ENCODE peak calls at places on chromosomes 16 and 17, in six cellular contexts. B, D, R, A, H and X are unnamed samples.

GRCh38 chr17:80477647-80478478 is 1.5 kb upstream of the NPTX1 start:
- DNase-seq in A (peak), R (peak), B (no peak), H (no peak), D (no peak), X (no peak)

GRCh38 chr17:78541488-78542237 is 35.5 kb downstream of the DNAH17 start:
- DNase-seq in B (no peak), D (no peak), H (no peak), A (peak), R (no peak), X (no peak)

GRCh38 chr16:83953796-83954576 is 946 bp downstream of the OSGIN1 start:
- DNase-seq in D (no peak), B (no peak), A (peak), R (no peak), H (no peak), X (peak)

GRCh38 chr17:80849119-80849518 is 142.5 kb upstream of the CHMP6 start:
- DNase-seq in R (no peak), D (no peak), A (no peak), H (no peak), B (no peak), X (no peak)

GRCh38 chr16:4101421-4102275 is 14.6 kb downstream of the ADCY9 start:
- DNase-seq in B (peak), H (no peak), D (no peak), A (no peak), R (no peak), X (no peak)

GRCh38 chr17:7129311-7129710 is 14.7 kb upstream of the ASGR2 start:
- DNase-seq in R (no peak), D (no peak), A (no peak), H (no peak), B (no peak), X (no peak)

GRCh38 chr17:72077326-72077960 is 43.4 kb upstream of the SOX9 start:
- DNase-seq in B (no peak), D (no peak), A (no peak), H (no peak), R (no peak), X (no peak)

GRCh38 chr17:32192379-32192778 is 50.1 kb downstream of the RHOT1 start:
- DNase-seq in H (no peak), A (no peak), R (no peak), D (no peak), B (no peak), X (no peak)

GRCh38 chr17:40344321-40345160 is 20.0 kb downstream of the GJD3 start:
- DNase-seq in R (peak), H (no peak), D (no peak), A (no peak), B (no peak), X (no peak)

GRCh38 chr16:2040450-2041105 is 7.1 kb downstream of the NTHL1 start:
- DNase-seq in H (no peak), D (no peak), B (no peak), R (no peak), A (no peak), X (no peak)

GRCh38 chr17:1137465-1137894 is 42.3 kb downstream of the ABR start:
- DNase-seq in H (no peak), R (peak), A (peak), D (no peak), B (no peak), X (no peak)

GRCh38 chr17:31565652-31566051 is 174.2 kb downstream of the RAB11FIP4 start:
- DNase-seq in D (no peak), B (no peak), H (no peak), A (no peak), R (no peak), X (no peak)

GRCh38 chr17:60744355-60744958 is 66.8 kb downstream of the BCAS3 start:
- DNase-seq in B (no peak), A (no peak), R (no peak), H (no peak), D (no peak), X (no peak)

GRCh38 chr16:51151435-51151950 is 423 bp upstream of the SALL1 start:
- DNase-seq in D (no peak), H (no peak), R (peak), A (no peak), B (peak), X (no peak)

GRCh38 chr17:67239597-67239996 is 5.4 kb downstream of the HELZ start:
- DNase-seq in B (no peak), A (no peak), H (no peak), R (no peak), D (no peak), X (peak)

GRCh38 chr17:6666557-6666956 is 15.0 kb downstream of the C17orf100 start:
- DNase-seq in R (no peak), B (no peak), D (no peak), H (no peak), A (no peak), X (no peak)

GRCh38 chr17:72930031-72930430 is 162.5 kb downstream of the SLC39A11 start:
- DNase-seq in R (no peak), B (no peak), A (no peak), H (no peak), D (no peak), X (no peak)

GRCh38 chr16:14447783-14448182 is 182.3 kb downstream of the PARN start:
- DNase-seq in H (no peak), R (no peak), A (no peak), B (no peak), D (no peak), X (no peak)

GRCh38 chr16:8716592-8716991 is 42.2 kb downstream of the ABAT start:
- DNase-seq in A (no peak), R (no peak), D (no peak), B (no peak), H (no peak), X (no peak)

GRCh38 chr16:24853169-24853824 is 7.5 kb downstream of the SLC5A11 start:
- DNase-seq in H (no peak), B (no peak), R (no peak), A (no peak), D (no peak), X (no peak)

GRCh38 chr17:19812407-19812806 is 55.3 kb downstream of the ULK2 start:
- DNase-seq in R (no peak), B (no peak), H (no peak), A (no peak), D (peak), X (no peak)

GRCh38 chr16:89319883-89320716 is 102.6 kb downstream of the ZNF778 start:
- DNase-seq in B (peak), A (peak), H (no peak), D (no peak), R (peak), X (no peak)

GRCh38 chr16:78744099-78744498 is 644.6 kb downstream of the WWOX start:
- DNase-seq in D (no peak), H (no peak), A (no peak), R (no peak), B (no peak), X (no peak)

GRCh38 chr16:89412811-89413210 is 77.5 kb downstream of the ANKRD11 start:
- DNase-seq in A (no peak), B (no peak), R (no peak), H (no peak), D (no peak), X (no peak)

GRCh38 chr17:2905697-2906595 is 109.7 kb downstream of the RAP1GAP2 start:
- DNase-seq in R (no peak), D (no peak), H (no peak), A (no peak), B (no peak), X (no peak)

GRCh38 chr16:17777461-17777863 is 306.7 kb upstream of the XYLT1 start:
- DNase-seq in D (no peak), A (no peak), B (no peak), R (no peak), H (no peak), X (no peak)

GRCh38 chr17:28471531-28472342 is 1.7 kb upstream of the SLC13A2 start:
- DNase-seq in B (no peak), H (no peak), A (no peak), D (no peak), R (no peak), X (no peak)

GRCh38 chr16:10338426-10338825 is 47.4 kb upstream of the ATF7IP2 start:
- DNase-seq in A (no peak), B (no peak), R (no peak), H (no peak), D (no peak), X (no peak)

GRCh38 chr16:28910046-28911031 is 14.7 kb downstream of the RABEP2 start:
- DNase-seq in H (no peak), A (no peak), B (no peak), D (no peak), R (peak), X (no peak)

GRCh38 chr16:15701367-15701766 is 51.3 kb downstream of the NDE1 start:
- DNase-seq in D (no peak), B (no peak), R (no peak), H (no peak), A (no peak), X (no peak)

DNA sequence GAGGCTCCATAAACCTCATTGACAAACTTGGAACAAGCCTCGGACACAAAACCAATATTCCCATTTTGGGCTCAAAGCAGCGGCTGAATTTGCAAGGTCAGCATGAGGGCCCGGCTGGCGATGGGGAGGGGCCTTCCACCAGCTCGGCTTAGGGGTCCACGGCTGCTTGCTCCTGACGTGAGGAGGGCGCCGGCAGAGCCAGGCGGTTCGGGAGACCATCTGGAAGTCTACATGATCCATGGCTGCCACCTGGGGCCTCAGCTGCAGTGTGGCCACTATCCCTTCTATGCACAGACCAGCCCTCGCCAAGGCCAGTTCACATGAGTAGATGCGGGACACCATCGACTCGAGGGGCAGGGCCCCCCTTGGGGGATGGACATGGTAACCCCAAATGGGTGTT is 39.1 kb downstream of the NDEL1 start:
- DNase-seq in H (no peak), D (no peak), A (no peak), B (no peak), R (no peak), X (no peak)
- TF ChIP-seq CTCF in H (no peak), D (no peak), A (no peak), B (no peak), R (no peak), X (no peak)

GRCh38 chr17:62706598-62707424 is 79.3 kb downstream of the MRC2 start:
- DNase-seq in D (no peak), A (no peak), R (no peak), B (no peak), H (no peak), X (no peak)
- H3K4me3 ChIP-seq in D (no peak), A (no peak), R (no peak), B (no peak), H (no peak), X (no peak)

GRCh38 chr17:34146440-34147043 is 108.5 kb upstream of the CCL2 start:
- DNase-seq in D (no peak), H (no peak), A (peak), R (peak), B (peak), X (no peak)
- TF ChIP-seq CTCF in D (no peak), H (no peak), A (peak), R (peak), B (peak), X (peak)

DNA sequence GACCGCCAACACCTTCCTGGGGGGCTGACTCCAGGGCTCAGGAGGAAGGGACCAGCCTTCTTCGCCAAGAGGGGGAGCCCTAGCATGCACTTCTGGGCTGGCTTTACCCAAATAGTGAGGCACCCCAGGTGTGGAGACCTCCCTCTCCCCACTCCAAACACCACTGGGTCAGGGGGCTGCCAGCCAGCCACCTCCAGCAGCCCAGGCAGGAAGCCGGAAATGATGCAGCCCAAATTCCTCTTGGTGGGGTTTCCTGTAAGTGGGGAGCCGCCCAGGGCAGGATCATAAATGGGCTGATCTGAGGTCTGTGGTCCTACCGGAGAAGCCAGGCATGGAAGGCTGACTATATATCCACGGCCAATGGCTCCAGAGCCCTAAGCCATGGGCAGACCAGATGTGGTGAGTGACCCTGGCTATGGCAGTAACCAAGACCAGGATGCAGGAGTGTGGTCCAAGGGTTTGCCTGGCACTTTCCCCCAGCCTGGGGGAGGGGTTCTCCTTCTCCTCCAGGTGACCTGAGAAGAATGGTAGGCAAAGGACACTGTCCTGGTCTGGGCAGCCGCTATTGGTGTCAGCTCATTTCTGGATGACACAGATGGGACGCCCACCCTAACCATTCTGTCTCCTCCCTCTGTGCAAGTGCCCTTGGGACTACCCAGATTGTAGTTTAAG is 4.2 kb downstream of the GIT1 start:
- DNase-seq in D (no peak), H (no peak), R (no peak), A (no peak), B (no peak), X (no peak)
- H3K4me3 ChIP-seq in D (no peak), H (no peak), R (no peak), A (no peak), B (no peak), X (no peak)

GRCh38 chr16:85708338-85708737 is 19.6 kb upstream of the GINS2 start:
- DNase-seq in R (no peak), B (no peak), D (no peak), H (no peak), A (no peak), X (no peak)
- TF ChIP-seq CTCF in R (no peak), B (no peak), D (no peak), H (no peak), A (no peak), X (no peak)

GRCh38 chr16:67249178-67249759 is 490 bp downstream of the SLC9A5 start:
- DNase-seq in R (no peak), H (no peak), A (no peak), B (no peak), D (no peak), X (no peak)
- H3K4me3 ChIP-seq in R (peak), H (peak), A (peak), B (peak), D (peak), X (peak)

GRCh38 chr17:50631195-50631907 is 3.3 kb upstream of the ABCC3 start:
- DNase-seq in R (no peak), B (no peak), A (no peak), D (no peak), H (no peak), X (no peak)
- TF ChIP-seq CTCF in R (no peak), B (no peak), A (no peak), D (no peak), H (no peak), X (no peak)

GRCh38 chr17:12666718-12667117 is 1.0 kb downstream of the MYOCD start:
- DNase-seq in H (no peak), A (no peak), R (no peak), D (no peak), B (no peak), X (no peak)
- H3K4me3 ChIP-seq in H (peak), A (peak), R (peak), D (peak), B (peak), X (no peak)

DNA sequence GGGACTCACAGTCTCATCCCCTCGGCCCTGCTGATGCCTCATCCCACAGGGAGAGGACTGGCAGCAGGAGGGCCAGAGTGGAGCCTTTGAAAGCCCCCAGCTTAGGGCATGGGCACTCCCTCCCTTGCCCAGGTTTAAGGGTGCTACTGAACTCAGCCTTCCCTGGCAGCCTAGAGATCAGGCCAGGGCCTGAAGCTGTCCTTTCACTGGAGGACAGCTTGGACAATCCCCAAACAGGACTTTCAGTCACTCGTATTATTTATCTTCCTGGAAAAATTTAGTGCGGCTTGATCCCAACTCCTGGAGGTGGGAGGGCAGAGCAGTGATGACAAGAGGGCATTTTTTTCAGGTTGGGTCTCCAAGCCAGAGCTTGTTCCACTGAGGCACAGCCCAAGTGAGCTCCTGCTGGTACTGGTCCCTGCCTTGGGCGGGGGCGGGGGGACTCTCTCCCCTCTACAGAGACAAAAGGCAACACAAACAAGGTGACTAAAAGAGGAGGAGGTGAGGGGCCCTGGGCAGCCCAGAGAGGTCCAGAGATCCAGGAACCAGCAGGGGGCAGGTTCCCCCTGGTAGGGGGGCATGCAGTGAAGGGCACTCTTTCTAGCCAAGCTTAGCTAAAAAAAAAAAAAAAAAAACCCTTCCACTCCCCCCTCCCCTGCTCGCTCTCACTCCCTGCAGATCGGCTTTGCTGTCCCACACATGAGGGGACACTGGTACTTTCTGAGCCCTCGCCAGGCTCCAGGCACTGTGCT is 1.7 kb downstream of the ZNF385C start:
- DNase-seq in H (no peak), D (no peak), A (no peak), B (no peak), R (no peak), X (no peak)
- TF ChIP-seq CTCF in H (no peak), D (no peak), A (no peak), B (no peak), R (no peak), X (no peak)